ENCODE peak calls at places on chromosome 6, in nine cellular contexts. M is left ventricle myocardium inferior; E is SK-N-SH; K is ascending aorta; Z is naive thymus-derived CD4-positive, alpha-beta T cell; I is psoas muscle; U is spleen; P is body of pancreas; H is neural progenitor cell. A is an unnamed sample.

GRCh38 chr6:79841577-79842381 is 105.6 kb downstream of the ELOVL4 start:
- DNase-seq in E (no peak), I (no peak), M (no peak), P (no peak), Z (no peak), K (no peak), U (no peak), H (no peak), A (no peak)

GRCh38 chr6:137824502-137824879 is 42.6 kb upstream of the TNFAIP3 start:
- DNase-seq in E (no peak), P (no peak), H (no peak), K (no peak), U (no peak), Z (no peak), M (no peak), I (no peak), A (no peak)

GRCh38 chr6:24931752-24932691 is 3.7 kb downstream of the RIPOR2 start:
- DNase-seq in E (no peak), H (no peak), U (peak; percentile 71), I (no peak), P (no peak), Z (peak; percentile 52), K (no peak), M (no peak), A (peak; percentile 30)

GRCh38 chr6:106974337-106974998 is at the start of gene CD24:
- DNase-seq in M (no peak), U (peak; percentile 92), Z (no peak), P (peak; percentile 90), H (peak; percentile 89), E (peak; percentile 92), K (no peak), I (no peak), A (peak; percentile 88)

GRCh38 chr6:105648276-105648675 is 245.4 kb upstream of the PREP start:
- DNase-seq in K (no peak), Z (no peak), P (no peak), M (no peak), I (no peak), U (no peak), E (no peak), H (peak; percentile 27), A (no peak)

GRCh38 chr6:148223424-148223842 is 119.2 kb upstream of the SASH1 start:
- DNase-seq in U (no peak), I (no peak), M (no peak), H (no peak), K (no peak), P (no peak), E (no peak), Z (no peak), A (no peak)

GRCh38 chr6:135146160-135146920 is 34.8 kb upstream of the MYB start:
- DNase-seq in E (no peak), P (no peak), K (no peak), I (no peak), H (peak; percentile 30), M (no peak), Z (no peak), U (no peak), A (no peak)

GRCh38 chr6:96528193-96528592 is 6.6 kb downstream of the UFL1 start:
- DNase-seq in M (no peak), K (no peak), P (no peak), Z (no peak), U (no peak), I (no peak), H (no peak), E (no peak), A (no peak)

GRCh38 chr6:33776186-33776585 is 12.7 kb downstream of the LEMD2 start:
- DNase-seq in M (no peak), U (no peak), E (no peak), Z (no peak), I (no peak), H (no peak), P (no peak), K (no peak), A (no peak)
- H3K4me1 ChIP-seq in M (peaks cover 32% of the 10 kb centered on the region), U (peaks cover 18% of the 10 kb centered on the region), E (peaks cover 19% of the 10 kb centered on the region), Z (no peaks in the 10 kb centered on the region), I (peaks cover 12% of the 10 kb centered on the region), H (peaks cover 41% of the 10 kb centered on the region), P (peaks cover 14% of the 10 kb centered on the region), K (peaks cover 6% of the 10 kb centered on the region), A (peaks cover 13% of the 10 kb centered on the region)

GRCh38 chr6:157145656-157146285 is 177.5 kb downstream of the TMEM242 start:
- DNase-seq in I (no peak), E (no peak), K (no peak), Z (no peak), U (no peak), P (no peak), H (no peak), M (no peak), A (peak; percentile 28)

GRCh38 chr6:157150076-157150475 is 173.2 kb downstream of the TMEM242 start:
- DNase-seq in Z (no peak), U (no peak), H (no peak), E (no peak), I (no peak), P (no peak), M (no peak), K (no peak), A (no peak)

GRCh38 chr6:157151989-157152388 is 171.3 kb downstream of the TMEM242 start:
- DNase-seq in P (no peak), E (peak; percentile 57), K (no peak), Z (no peak), I (no peak), M (no peak), U (no peak), H (no peak), A (no peak)

GRCh38 chr6:157151029-157151428 is 172.3 kb downstream of the TMEM242 start:
- DNase-seq in E (no peak), Z (no peak), U (no peak), K (no peak), H (no peak), P (no peak), M (no peak), I (no peak), A (no peak)

GRCh38 chr6:157148391-157149323 is 174.7 kb downstream of the TMEM242 start:
- DNase-seq in Z (no peak), I (peak; percentile 62), P (peak; percentile 50), H (no peak), M (peak; percentile 71), E (peak; percentile 97), U (no peak), K (peak; percentile 42), A (peak; percentile 23)
- H3K4me1 ChIP-seq in Z (no peaks in the 10 kb centered on the region), I (peaks cover 33% of the 10 kb centered on the region), P (peaks cover 9% of the 10 kb centered on the region), H (peaks cover 22% of the 10 kb centered on the region), M (peaks cover 78% of the 10 kb centered on the region), E (peaks cover 80% of the 10 kb centered on the region), U (peaks cover 32% of the 10 kb centered on the region), K (peaks cover 19% of the 10 kb centered on the region), A (peaks cover 3% of the 10 kb centered on the region)

GRCh38 chr6:112148103-112148502 is 60.7 kb downstream of the FAM229B start:
- DNase-seq in U (no peak), K (no peak), P (no peak), E (no peak), I (no peak), Z (no peak), H (no peak), M (no peak), A (no peak)

GRCh38 chr6:112145080-112145573 is 57.7 kb downstream of the FAM229B start:
- DNase-seq in K (no peak), E (no peak), M (no peak), Z (no peak), H (no peak), I (no peak), P (no peak), U (no peak), A (no peak)

GRCh38 chr6:112149236-112149635 is 61.8 kb downstream of the FAM229B start:
- DNase-seq in E (peak; percentile 17), M (no peak), P (no peak), Z (no peak), U (no peak), H (no peak), K (no peak), I (no peak), A (no peak)

GRCh38 chr6:112141707-112142106 is 54.3 kb downstream of the FAM229B start:
- DNase-seq in H (no peak), U (no peak), I (no peak), K (no peak), M (no peak), Z (no peak), P (no peak), E (no peak), A (no peak)

DNA sequence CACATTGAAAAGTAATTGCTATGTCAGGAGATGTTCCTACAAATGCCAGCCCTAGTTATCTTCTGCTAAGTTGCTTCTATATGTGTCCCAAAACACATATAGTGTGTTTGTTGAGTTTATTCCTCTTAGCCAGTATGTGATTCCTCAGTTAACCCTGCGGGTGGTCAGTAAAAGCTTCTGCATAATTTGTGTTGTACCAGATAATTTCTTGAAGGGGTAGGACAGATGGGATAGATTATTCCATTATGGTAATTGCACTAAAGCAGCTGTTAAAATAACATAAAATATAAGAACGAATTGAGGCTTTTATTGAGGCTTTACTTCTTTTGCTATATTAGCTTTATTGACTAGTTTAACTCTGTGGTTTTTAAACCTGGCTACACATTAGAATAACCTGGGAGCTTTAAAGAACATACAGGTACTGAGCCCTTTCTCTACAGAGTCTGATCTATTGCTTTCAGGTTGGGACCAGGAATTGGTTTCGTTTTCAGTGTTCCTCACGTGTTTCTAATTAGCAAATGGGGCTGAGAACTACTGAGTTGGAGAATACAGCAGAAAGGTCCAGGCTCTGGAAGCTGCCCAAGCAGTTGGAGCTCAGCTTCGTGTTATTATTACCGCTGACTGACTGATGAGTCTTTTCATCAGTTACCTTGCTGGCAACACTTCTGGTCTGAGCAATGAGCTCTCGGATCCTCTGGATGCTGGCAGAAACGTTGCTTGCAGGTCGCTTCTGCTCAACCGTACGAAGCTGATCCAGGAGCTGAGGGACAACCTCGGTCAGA is 56.9 kb downstream of the FAM229B start:
- DNase-seq in P (no peak), M (no peak), Z (no peak), K (no peak), U (no peak), I (no peak), H (no peak), E (peak; percentile 40), A (no peak)
- H3K4me1 ChIP-seq in P (no peaks in the 10 kb centered on the region), M (peaks cover 6% of the 10 kb centered on the region), Z (no peaks in the 10 kb centered on the region), K (no peaks in the 10 kb centered on the region), U (no peaks in the 10 kb centered on the region), I (no peaks in the 10 kb centered on the region), H (no peaks in the 10 kb centered on the region), E (peaks cover 20% of the 10 kb centered on the region), A (no peaks in the 10 kb centered on the region)

GRCh38 chr6:41702771-41703494 is 32.5 kb downstream of the TFEB start:
- DNase-seq in H (no peak), P (no peak), U (peak; percentile 67), K (no peak), Z (no peak), E (no peak), M (no peak), I (no peak), A (no peak)

GRCh38 chr6:41702089-41702745 is 33.2 kb downstream of the TFEB start:
- DNase-seq in U (peak; percentile 51), K (no peak), H (no peak), P (no peak), M (no peak), I (no peak), Z (no peak), E (no peak), A (no peak)

GRCh38 chr6:41705329-41705995 is 29.9 kb downstream of the TFEB start:
- DNase-seq in P (no peak), U (peak; percentile 70), H (no peak), I (no peak), E (no peak), Z (no peak), M (no peak), K (no peak), A (no peak)

GRCh38 chr6:41704656-41705328 is 30.6 kb downstream of the TFEB start:
- DNase-seq in H (no peak), U (peak; percentile 76), P (no peak), Z (no peak), E (no peak), K (no peak), M (no peak), I (no peak), A (no peak)

DNA sequence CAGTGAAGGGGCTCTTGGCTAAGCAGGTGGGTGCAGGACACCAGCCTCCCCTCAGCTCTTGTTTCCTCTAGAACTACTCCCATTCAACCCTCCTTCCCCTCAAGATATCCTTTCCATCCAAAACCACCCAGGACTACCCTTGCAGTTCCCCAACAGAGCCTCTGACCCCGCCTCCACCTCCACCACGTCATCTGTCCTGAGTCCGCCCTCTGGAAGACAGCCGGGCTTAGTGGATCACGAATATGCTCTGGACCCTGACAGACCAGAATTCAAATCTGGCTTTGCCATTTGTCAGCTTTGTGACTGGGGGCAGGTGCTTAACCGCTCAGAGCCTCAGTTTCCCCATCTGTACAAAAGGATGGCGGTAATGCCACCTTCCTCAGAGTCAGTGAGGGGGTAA is 31.4 kb downstream of the TFEB start:
- DNase-seq in P (no peak), Z (no peak), H (no peak), M (no peak), E (no peak), K (no peak), I (no peak), U (peak; percentile 62), A (no peak)
- H3K4me1 ChIP-seq in P (peaks cover 6% of the 10 kb centered on the region), Z (peaks cover 26% of the 10 kb centered on the region), H (peaks cover 4% of the 10 kb centered on the region), M (peaks cover 98% of the 10 kb centered on the region), E (peaks cover 34% of the 10 kb centered on the region), K (peaks cover 7% of the 10 kb centered on the region), I (peaks cover 78% of the 10 kb centered on the region), U (peaks cover 95% of the 10 kb centered on the region), A (peaks cover 73% of the 10 kb centered on the region)

A was measured in thyroid gland.